ENCODE peak calls at places on chromosomes 4 and X, in five cellular contexts. A is cardiac septum; V is activated naive CD4-positive, alpha-beta T cell; T is mucosa of descending colon; B is fibroblast of mammary gland. L is an unnamed sample.

GRCh38 chrX:153878969-153879653 is 6.9 kb downstream of the L1CAM start:
- DNase-seq in A (no peak), V (no peak), T (no peak), B (no peak), L (no peak)

GRCh38 chr4:74311696-74312313 is 3.5 kb downstream of the EPGN start:
- DNase-seq in A (no peak), V (no peak), T (no peak), B (peak), L (peak)

GRCh38 chrX:144627947-144628346 is 619.4 kb upstream of the SPANXN1 start:
- DNase-seq in A (no peak), V (no peak), T (no peak), B (no peak), L (no peak)

GRCh38 chrX:23861215-23861896 is 46.4 kb downstream of the APOO start:
- DNase-seq in A (no peak), V (no peak), T (no peak), B (no peak), L (no peak)

GRCh38 chr4:26987191-26987590 is 126.5 kb downstream of the STIM2 start:
- DNase-seq in A (no peak), V (no peak), T (no peak), B (no peak), L (no peak)

GRCh38 chr4:110087116-110087708 is 111.2 kb downstream of the ELOVL6 start:
- DNase-seq in A (no peak), V (no peak), T (no peak), B (peak), L (peak)

GRCh38 chr4:80261989-80262600 is 4.4 kb upstream of the FGF5 start:
- DNase-seq in A (no peak), V (no peak), T (no peak), B (no peak), L (no peak)

GRCh38 chr4:27239651-27240050 is 379.0 kb downstream of the STIM2 start:
- DNase-seq in A (no peak), V (no peak), T (no peak), B (peak), L (peak)

GRCh38 chr4:156321203-156321602 is 367.5 kb upstream of the CTSO start:
- DNase-seq in A (no peak), V (no peak), T (no peak), B (peak), L (peak)

GRCh38 chrX:13468096-13468495 is 101.3 kb upstream of the EGFL6 start:
- DNase-seq in A (no peak), V (no peak), T (no peak), B (no peak), L (no peak)

GRCh38 chrX:96619588-96619987 is 65.1 kb upstream of the DIAPH2 start:
- DNase-seq in A (no peak), V (no peak), T (no peak), B (no peak), L (peak)